ENCODE peak calls at places on chromosome 7, in four cellular contexts. X, Q, Y and C are unnamed samples.

GRCh38 chr7:12620371-12620770 is 49.9 kb downstream of the SCIN start:
- DNase-seq in X (no peak), Q (no peak), Y (no peak), C (no peak)

GRCh38 chr7:28986723-28987122 is 28.6 kb upstream of the TRIL start:
- DNase-seq in X (no peak), Q (no peak), Y (no peak), C (no peak)

GRCh38 chr7:90857595-90857994 is 261.5 kb downstream of the CDK14 start:
- DNase-seq in X (no peak), Q (no peak), Y (no peak), C (no peak)

GRCh38 chr7:159091480-159092475 is 52.9 kb downstream of the VIPR2 start:
- DNase-seq in X (no peak), Q (no peak), Y (no peak), C (no peak)

GRCh38 chr7:435518-436366 is 83.9 kb downstream of the PDGFA start:
- DNase-seq in X (no peak), Q (no peak), Y (no peak), C (no peak)

GRCh38 chr7:116209561-116210070 is 723 bp upstream of the TES start:
- DNase-seq in X (no peak), Q (no peak), Y (no peak), C (no peak)

GRCh38 chr7:143305423-143306070 is 10.4 kb upstream of the CLCN1 start:
- DNase-seq in X (peak), Q (peak), Y (peak), C (peak)

GRCh38 chr7:623464-623863 is 103.0 kb upstream of the DNAAF5 start:
- DNase-seq in X (no peak), Q (no peak), Y (no peak), C (no peak)

GRCh38 chr7:32582036-32582435 is 86.7 kb downstream of the AVL9 start:
- DNase-seq in X (no peak), Q (no peak), Y (no peak), C (no peak)

GRCh38 chr7:127751723-127752448 is 99.9 kb downstream of the SND1 start:
- DNase-seq in X (no peak), Q (no peak), Y (no peak), C (no peak)

GRCh38 chr7:121576148-121576921 is 180.2 kb upstream of the FAM3C start:
- DNase-seq in X (no peak), Q (no peak), Y (no peak), C (no peak)

GRCh38 chr7:41701068-41701467 is 1.8 kb downstream of the INHBA start:
- DNase-seq in X (no peak), Q (no peak), Y (no peak), C (no peak)

GRCh38 chr7:41699532-41699931 is 3.4 kb downstream of the INHBA start:
- DNase-seq in X (peak), Q (no peak), Y (no peak), C (no peak)

GRCh38 chr7:41698726-41699125 is 4.2 kb downstream of the INHBA start:
- DNase-seq in X (no peak), Q (no peak), Y (no peak), C (no peak)

GRCh38 chr7:41701542-41701941 is 1.3 kb downstream of the INHBA start:
- DNase-seq in X (no peak), Q (no peak), Y (no peak), C (no peak)

DNA sequence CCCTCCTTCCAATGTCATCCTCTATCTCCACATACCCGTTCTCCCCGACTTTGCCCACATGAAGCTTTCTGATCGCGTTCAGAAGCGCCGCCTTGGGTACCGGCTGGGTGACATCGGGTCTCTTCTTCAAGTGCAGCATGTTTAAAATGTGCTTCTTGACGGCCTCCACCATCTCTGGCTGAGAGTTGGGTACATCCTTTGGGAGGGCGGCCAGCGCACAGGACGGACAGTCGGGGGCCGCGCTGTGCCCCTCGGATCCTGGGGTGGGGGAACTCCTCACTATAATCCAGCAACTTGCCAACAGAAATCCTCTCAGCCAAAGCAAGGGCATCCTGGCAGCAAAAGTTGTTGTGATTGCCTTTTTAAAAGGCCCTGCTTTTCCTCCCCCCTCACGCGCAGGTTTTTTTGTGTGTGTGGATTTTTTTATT is 2.8 kb downstream of the INHBA start:
- DNase-seq in X (no peak), Q (no peak), Y (no peak), C (no peak)
- TF ChIP-seq ELF4 in X (no peak), Q (no peak), Y (no peak), C (no peak)

DNA sequence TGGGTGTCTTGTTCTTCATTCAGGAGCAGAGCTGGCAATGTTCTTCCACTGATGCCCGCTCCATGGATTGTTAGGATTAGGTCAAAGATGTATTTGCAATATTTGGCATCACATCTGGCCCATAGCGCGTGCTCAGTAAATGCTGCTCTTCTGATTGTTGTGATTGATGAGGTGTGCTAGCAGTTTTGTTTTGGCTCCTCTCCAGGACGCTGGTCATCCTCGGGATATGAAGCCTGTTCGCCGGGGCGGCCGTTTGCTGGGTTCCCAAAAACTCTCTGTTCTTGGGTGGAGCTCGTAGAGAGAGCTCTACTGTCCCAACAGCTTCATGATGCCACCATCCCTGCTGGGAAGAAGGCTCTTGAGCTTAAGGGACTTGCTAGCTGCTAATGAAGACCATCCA is 96.9 kb downstream of the XRCC2 start:
- DNase-seq in X (no peak), Q (no peak), Y (peak), C (no peak)
- TF ChIP-seq ELF4 in X (no peak), Q (no peak), Y (no peak), C (no peak)

GRCh38 chr7:105688617-105689016 is 107.3 kb upstream of the EFCAB10 start:
- DNase-seq in X (no peak), Q (no peak), Y (no peak), C (no peak)
- TF ChIP-seq ELF4 in X (no peak), Q (no peak), Y (no peak), C (no peak)

GRCh38 chr7:155647734-155648133 is 3.3 kb downstream of the RBM33 start:
- DNase-seq in X (no peak), Q (no peak), Y (no peak), C (no peak)

GRCh38 chr7:155647302-155647701 is 2.8 kb downstream of the RBM33 start:
- DNase-seq in X (no peak), Q (no peak), Y (no peak), C (no peak)

GRCh38 chr7:155645652-155646051 is 1.2 kb downstream of the RBM33 start:
- DNase-seq in X (no peak), Q (no peak), Y (no peak), C (no peak)

GRCh38 chr7:155644971-155645509 is 579 bp downstream of the RBM33 start:
- DNase-seq in X (peak), Q (peak), Y (peak), C (peak)

DNA sequence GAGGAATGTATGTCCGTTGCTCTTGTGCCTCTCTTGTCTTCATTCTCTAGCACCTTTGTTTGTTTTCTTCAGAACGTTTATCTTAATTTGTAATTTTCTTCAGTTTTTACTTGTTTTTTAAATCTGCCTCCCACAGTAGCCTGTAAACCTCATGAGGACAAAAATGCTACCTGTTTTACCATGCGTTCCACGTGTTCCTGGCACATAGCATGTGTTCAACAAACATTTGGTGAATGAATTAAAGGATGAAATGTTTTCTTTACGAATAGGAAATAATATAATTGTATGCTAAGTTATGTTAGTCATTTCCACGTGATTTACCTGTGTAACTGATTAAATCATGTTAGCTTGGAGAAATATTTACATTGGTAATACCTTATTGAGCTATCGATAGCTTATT is 2.2 kb downstream of the RBM33 start:
- DNase-seq in X (no peak), Q (no peak), Y (no peak), C (no peak)
- TF ChIP-seq ELF4 in X (no peak), Q (no peak), Y (no peak), C (no peak)